ENCODE peak calls at places on chromosomes 11 and 22, in seven cellular contexts. Y is neuronal stem cell; F is aorta; G is naive thymus-derived CD4-positive, alpha-beta T cell; J is upper lobe of left lung; C is colonic mucosa; P is mesendoderm. M is an unnamed sample.

GRCh38 chr11:103637250-103637649 is 399.2 kb upstream of the DDI1 start:
- DNase-seq in J (no peak), P (no peak), Y (no peak), F (no peak), C (no peak), G (no peak), M (no peak)

GRCh38 chr11:9280655-9281301 is 15.6 kb upstream of the DENND5A start:
- DNase-seq in P (no peak), J (no peak), G (peak; percentile 59), F (no peak), C (peak; percentile 62), Y (no peak), M (peak; percentile 30)

GRCh38 chr11:72091292-72091691 is 10.6 kb downstream of the LRRC51 start:
- DNase-seq in P (peak; percentile 90), F (peak; percentile 80), J (no peak), G (peak; percentile 65), C (peak; percentile 87), Y (peak; percentile 59), M (peak; percentile 27)

GRCh38 chr11:12811861-12812260 is 137.6 kb downstream of the TEAD1 start:
- DNase-seq in F (no peak), P (no peak), G (no peak), J (no peak), C (no peak), Y (no peak), M (no peak)

GRCh38 chr11:75931124-75931523 is 116.1 kb downstream of the UVRAG start:
- DNase-seq in J (no peak), F (no peak), G (no peak), C (no peak), P (no peak), Y (no peak), M (no peak)

GRCh38 chr22:49307870-49308269 is 519.8 kb downstream of the BRD1 start:
- DNase-seq in C (peak; percentile 14), F (peak; percentile 61), G (no peak), J (no peak), P (no peak), Y (no peak), M (no peak)

GRCh38 chr11:124717786-124718634 is 21.7 kb upstream of the NRGN start:
- DNase-seq in F (peak; percentile 79), C (no peak), P (peak; percentile 70), Y (peak; percentile 39), J (peak; percentile 87), G (no peak), M (no peak)

GRCh38 chr11:119371778-119372182 is 9.7 kb downstream of the USP2 start:
- DNase-seq in F (peak; percentile 75), Y (no peak), J (no peak), P (no peak), G (no peak), C (no peak), M (no peak)

GRCh38 chr11:117045956-117046355 is 52.3 kb downstream of the SIK3 start:
- DNase-seq in J (no peak), G (no peak), Y (no peak), C (no peak), F (no peak), P (no peak), M (no peak)

GRCh38 chr11:13850256-13851010 is 112.1 kb upstream of the SPON1 start:
- DNase-seq in P (no peak), C (no peak), J (no peak), F (no peak), Y (no peak), G (no peak), M (no peak)

GRCh38 chr11:73716153-73717056 is 44.5 kb downstream of the RAB6A start:
- DNase-seq in P (no peak), F (no peak), Y (no peak), G (no peak), C (no peak), J (no peak), M (no peak)

DNA sequence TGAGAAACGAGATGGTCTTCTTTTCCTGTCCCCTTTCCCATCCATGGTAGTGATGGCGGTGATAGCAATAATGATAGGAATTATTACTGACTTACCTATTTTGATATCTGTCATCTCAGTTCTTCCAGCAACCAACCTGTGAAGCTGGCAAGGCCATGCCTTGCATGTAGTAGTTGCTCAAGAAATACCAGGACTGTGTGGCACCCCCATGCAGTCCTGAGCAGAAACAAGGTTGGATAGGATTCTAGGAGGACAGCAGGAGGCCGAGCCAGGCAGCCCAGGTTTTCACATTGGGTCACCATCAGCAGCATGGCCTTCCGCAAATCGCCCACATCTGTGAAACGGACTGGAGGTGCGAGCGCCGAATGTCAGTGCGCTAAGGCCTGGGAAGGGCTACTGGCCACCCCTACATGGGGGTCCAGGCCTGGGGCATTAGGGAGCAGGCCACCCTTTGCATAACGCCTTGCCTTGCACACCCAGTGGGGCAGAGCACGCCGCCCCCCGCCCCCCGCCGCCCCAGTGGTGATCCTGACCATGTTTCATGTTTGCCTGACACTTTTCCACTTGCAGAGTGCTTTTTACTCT is 2.5 kb downstream of the GRK2 start:
- DNase-seq in P (no peak), J (peak; percentile 61), C (no peak), Y (no peak), G (no peak), F (peak; percentile 71), M (no peak)
- H3K4me1 ChIP-seq in P (peaks cover 23% of the 10 kb centered on the region), J (peaks cover 70% of the 10 kb centered on the region), C (peaks cover 31% of the 10 kb centered on the region), Y (peaks cover 24% of the 10 kb centered on the region), G (peaks cover 64% of the 10 kb centered on the region), F (no peaks in the 10 kb centered on the region), M (peaks cover 66% of the 10 kb centered on the region)

DNA sequence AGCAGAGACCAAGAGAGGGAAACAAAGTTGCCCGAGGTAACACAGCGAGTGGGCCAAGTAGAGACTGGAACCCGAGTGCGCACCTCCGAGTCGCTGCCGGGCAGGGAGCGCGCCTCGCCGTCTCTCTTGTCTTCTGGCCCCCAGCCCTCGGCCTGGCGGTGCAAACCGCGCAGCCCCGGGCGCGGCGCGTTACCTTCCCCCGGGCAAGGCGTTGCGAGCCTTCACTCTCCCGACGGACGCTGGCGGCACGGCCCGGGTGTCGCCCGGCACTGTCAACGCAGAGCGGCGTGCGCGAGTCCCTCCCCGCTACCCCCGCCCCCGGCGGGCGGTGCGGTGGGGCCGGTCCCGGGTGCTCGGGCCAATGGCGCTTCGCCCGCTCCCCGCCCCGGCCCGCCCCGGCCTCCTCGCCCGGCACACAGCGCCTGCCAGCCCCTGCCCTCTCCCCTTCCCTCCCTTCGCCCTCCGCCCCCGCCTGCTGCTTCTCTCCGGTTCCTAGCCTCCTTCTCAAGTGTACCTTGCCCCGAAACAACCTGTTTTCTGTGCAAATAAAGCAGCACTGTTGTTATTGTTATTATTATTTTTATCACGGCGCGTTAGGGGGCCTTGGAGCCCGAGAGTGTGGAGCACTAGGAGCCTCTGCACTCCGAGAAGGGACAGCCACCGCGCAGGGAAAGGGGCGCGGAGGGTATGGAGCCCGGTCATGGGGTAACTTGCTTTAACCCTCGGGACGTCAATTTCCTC is at the start of gene SYTL2:
- DNase-seq in G (peak; percentile 87), Y (peak; percentile 73), J (peak; percentile 96), P (peak; percentile 83), F (peak; percentile 91), C (peak; percentile 89), M (peak; percentile 65)
- H3K4me3 ChIP-seq in G (peak within 1 kb of the TSS; percentile 86), Y (peak within 1 kb of the TSS; percentile 51), J (peak within 1 kb of the TSS; percentile 57), P (peak within 1 kb of the TSS; percentile 26), F (peak within 1 kb of the TSS; percentile 14), C (peak within 1 kb of the TSS; percentile 76), M (peak within 1 kb of the TSS; percentile 81)

GRCh38 chr11:80317612-80318011 is 876.8 kb upstream of the TENM4 start:
- DNase-seq in F (no peak), Y (no peak), J (no peak), C (peak; percentile 17), P (no peak), G (no peak), M (no peak)
- H3K4me1 ChIP-seq in F (no peaks in the 10 kb centered on the region), Y (no peaks in the 10 kb centered on the region), J (no peaks in the 10 kb centered on the region), C (no peaks in the 10 kb centered on the region), P (no peaks in the 10 kb centered on the region), G (no peaks in the 10 kb centered on the region), M (no peaks in the 10 kb centered on the region)

GRCh38 chr22:35863432-35863831 is 145.8 kb downstream of the APOL5 start:
- DNase-seq in Y (no peak), P (peak; percentile 35), C (no peak), F (no peak), G (no peak), J (no peak), M (no peak)
- H3K4me3 ChIP-seq in Y (no peak overlapping the region), P (no peak overlapping the region), C (no peak overlapping the region), F (no peak overlapping the region), G (no peak overlapping the region), J (no peak overlapping the region), M (no peak overlapping the region)

GRCh38 chr11:46275964-46276641 is 1.4 kb upstream of the CREB3L1 start:
- DNase-seq in F (no peak), P (no peak), Y (no peak), G (no peak), C (peak; percentile 91), J (no peak), M (no peak)
- H3K4me1 ChIP-seq in F (no peaks in the 10 kb centered on the region), P (peaks cover 12% of the 10 kb centered on the region), Y (peaks cover 24% of the 10 kb centered on the region), G (no peaks in the 10 kb centered on the region), C (peaks cover 21% of the 10 kb centered on the region), J (peaks cover 52% of the 10 kb centered on the region), M (peaks cover 10% of the 10 kb centered on the region)

DNA sequence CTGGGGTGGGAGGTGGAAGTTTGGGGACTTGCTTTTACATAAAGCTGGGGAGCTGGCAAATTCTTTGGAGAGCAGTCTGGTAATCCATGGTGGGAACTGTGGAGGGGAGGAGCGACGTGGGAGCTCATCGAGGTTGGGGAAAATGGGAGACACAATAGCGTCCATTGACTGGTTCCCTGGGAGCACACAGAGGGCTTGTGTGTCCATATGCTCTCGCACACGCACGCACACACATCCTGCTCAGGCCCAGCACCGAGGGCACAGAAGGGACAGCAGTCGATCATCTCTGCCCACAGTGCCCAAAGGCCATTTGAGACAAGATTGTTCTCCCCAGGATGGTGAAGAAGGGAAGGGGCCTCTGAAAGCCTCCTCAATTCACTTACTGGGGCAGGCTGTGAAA is 53.7 kb downstream of the FBXO7 start:
- DNase-seq in J (no peak), P (no peak), F (no peak), G (no peak), Y (no peak), C (no peak), M (no peak)
- H3K4me3 ChIP-seq in J (no peak overlapping the region), P (no peak overlapping the region), F (no peak overlapping the region), G (no peak overlapping the region), Y (no peak overlapping the region), C (no peak overlapping the region), M (no peak overlapping the region)